ENCODE peak calls at places on chromosomes 5 and 9, in six cellular contexts. E is psoas muscle; H is upper lobe of left lung; U is CD8-positive, alpha-beta T cell; M is A549; V is heart left ventricle. Z is an unnamed sample.
A peak's percentile ranks its signal among the peaks of the same experiment; 100 is the strongest.

GRCh38 chr5:96962540-96962991 is 26.7 kb downstream of the LNPEP start:
- ATAC-seq in M (no peak), U (peak; percentile 74), E (peak; percentile 17), H (peak; percentile 10), V (no peak), Z (no peak)

GRCh38 chr5:15837584-15838289 is 337.8 kb downstream of the FBXL7 start:
- ATAC-seq in V (no peak), U (no peak), E (no peak), M (no peak), H (no peak), Z (no peak)

GRCh38 chr5:4083591-4084337 is 488.1 kb downstream of the IRX1 start:
- ATAC-seq in E (no peak), H (no peak), M (no peak), U (no peak), V (no peak), Z (no peak)

GRCh38 chr5:101590384-101590783 is 687.3 kb upstream of the ST8SIA4 start:
- ATAC-seq in V (no peak), U (no peak), E (no peak), H (no peak), M (no peak), Z (no peak)

GRCh38 chr9:124139001-124139400 is 118.7 kb upstream of the NEK6 start:
- ATAC-seq in H (peak; percentile 51), V (no peak), U (no peak), E (no peak), M (peak; percentile 41), Z (no peak)

GRCh38 chr5:169561883-169562282 is 21.7 kb upstream of the SPDL1 start:
- ATAC-seq in M (no peak), V (no peak), H (no peak), U (no peak), E (no peak), Z (peak; percentile 60)

GRCh38 chr5:40605295-40605958 is 74.3 kb upstream of the PTGER4 start:
- ATAC-seq in H (peak; percentile 32), M (no peak), E (no peak), U (peak; percentile 49), V (no peak), Z (no peak)

GRCh38 chr5:58793888-58794287 is 211.0 kb downstream of the RAB3C start:
- ATAC-seq in U (no peak), E (no peak), M (no peak), V (no peak), H (no peak), Z (no peak)

GRCh38 chr5:53211799-53212198 is 102.2 kb upstream of the MOCS2 start:
- ATAC-seq in E (no peak), H (no peak), M (no peak), U (no peak), V (no peak), Z (no peak)

GRCh38 chr9:107684224-107684623 is 194.7 kb upstream of the KLF4 start:
- ATAC-seq in V (no peak), H (peak; percentile 39), E (no peak), U (no peak), M (no peak), Z (no peak)

GRCh38 chr9:22307013-22307711 is 139.5 kb upstream of the DMRTA1 start:
- ATAC-seq in U (no peak), H (peak; percentile 69), V (no peak), E (no peak), M (peak; percentile 70), Z (no peak)

GRCh38 chr5:54881286-54882005 is 103.9 kb downstream of the ESM1 start:
- ATAC-seq in E (no peak), M (no peak), H (no peak), V (no peak), U (peak; percentile 63), Z (no peak)

GRCh38 chr5:57215629-57216195 is 41.9 kb downstream of the GPBP1 start:
- ATAC-seq in H (no peak), M (no peak), V (no peak), U (no peak), E (no peak), Z (no peak)

GRCh38 chr5:105101597-105101996 is 1539.0 kb upstream of the NUDT12 start:
- ATAC-seq in M (no peak), H (no peak), E (no peak), V (no peak), U (no peak), Z (no peak)

GRCh38 chr9:7912037-7912535 is 112.5 kb upstream of the DMAC1 start:
- ATAC-seq in M (no peak), H (no peak), E (no peak), V (no peak), U (no peak), Z (peak; percentile 33)

GRCh38 chr5:59064256-59064655 is 481.4 kb downstream of the RAB3C start:
- ATAC-seq in V (no peak), M (no peak), E (no peak), H (no peak), U (no peak), Z (no peak)

GRCh38 chr9:21670374-21670773 is 132.1 kb upstream of the MTAP start:
- ATAC-seq in V (no peak), M (no peak), E (no peak), U (no peak), H (no peak), Z (no peak)

GRCh38 chr9:133368249-133368881 is 7.5 kb downstream of the SURF4 start:
- ATAC-seq in M (no peak), E (peak; percentile 52), H (no peak), U (no peak), V (no peak), Z (no peak)

GRCh38 chr9:95486318-95486717 is 30.5 kb downstream of the PTCH1 start:
- ATAC-seq in E (peak; percentile 34), M (no peak), U (no peak), H (no peak), V (no peak), Z (no peak)

GRCh38 chr5:73392775-73393174 is 55.8 kb downstream of the FOXD1 start:
- ATAC-seq in E (no peak), V (no peak), U (no peak), H (no peak), M (no peak), Z (no peak)

GRCh38 chr5:10712574-10713366 is 48.3 kb downstream of the DAP start:
- ATAC-seq in M (no peak), V (no peak), E (no peak), U (no peak), H (no peak), Z (no peak)

GRCh38 chr9:95133351-95133724 is 184.2 kb downstream of the FANCC start:
- ATAC-seq in E (no peak), U (no peak), H (no peak), M (no peak), V (no peak), Z (no peak)

GRCh38 chr5:81971086-81971693 is 633 bp upstream of the ATG10 start:
- ATAC-seq in H (no peak), M (peak; percentile 23), U (peak; percentile 43), V (no peak), E (no peak), Z (no peak)

GRCh38 chr5:103031607-103032006 is 88.3 kb downstream of the GIN1 start:
- ATAC-seq in M (peak; percentile 62), H (no peak), E (no peak), V (no peak), U (no peak), Z (no peak)

GRCh38 chr9:18662320-18662719 is 188.4 kb downstream of the ADAMTSL1 start:
- ATAC-seq in E (no peak), U (no peak), V (no peak), H (no peak), M (no peak), Z (no peak)

GRCh38 chr5:146047396-146047795 is 58.0 kb downstream of the PLAC8L1 start:
- ATAC-seq in E (peak; percentile 73), V (peak; percentile 49), M (no peak), U (no peak), H (no peak), Z (no peak)

GRCh38 chr9:120410925-120411501 is 169.0 kb downstream of the CDK5RAP2 start:
- ATAC-seq in V (peak; percentile 68), H (peak; percentile 30), E (no peak), M (no peak), U (no peak), Z (peak; percentile 60)

DNA sequence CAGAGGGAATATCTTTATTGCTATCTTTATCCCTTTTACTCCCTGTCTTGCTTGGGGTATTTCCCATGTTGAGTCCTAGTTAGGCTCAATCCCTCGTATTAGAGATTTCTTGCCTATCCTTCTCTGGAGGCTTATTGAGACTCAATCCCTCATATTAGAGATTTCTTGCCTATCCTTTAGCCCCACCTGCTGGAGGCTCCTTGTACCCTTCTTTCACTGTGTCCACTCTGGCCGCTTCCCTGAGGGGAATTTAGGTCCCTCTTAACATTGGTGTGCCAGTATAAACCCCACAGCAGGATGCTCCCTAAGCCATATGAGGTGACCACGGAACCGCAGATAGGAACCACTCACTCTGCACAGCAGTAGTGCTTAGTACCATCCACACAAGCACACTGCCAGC is 110.7 kb upstream of the MAMDC2 start:
- ATAC-seq in V (no peak), H (no peak), E (no peak), U (no peak), M (peak; percentile 77), Z (no peak)
- TF ChIP-seq CTCF in V (no peak), H (no peak), E (no peak), U (no peak), M (peak; percentile 56), Z (no peak)

GRCh38 chr5:28576022-28576421 is 1537.6 kb upstream of the CDH9 start:
- ATAC-seq in M (no peak), U (no peak), E (no peak), V (no peak), H (no peak), Z (no peak)
- TF ChIP-seq CTCF in M (no peak), U (no peak), E (no peak), V (no peak), H (no peak), Z (no peak)

GRCh38 chr5:150122158-150122510 is 33.5 kb downstream of the PDGFRB start:
- ATAC-seq in U (no peak), V (no peak), H (peak; percentile 35), E (no peak), M (peak; percentile 60), Z (no peak)
- TF ChIP-seq CTCF in U (no peak), V (no peak), H (no peak), E (no peak), M (peak; percentile 45), Z (no peak)

GRCh38 chr5:133261993-133262392 is 210.2 kb downstream of the HSPA4 start:
- ATAC-seq in V (no peak), H (no peak), E (no peak), M (no peak), U (no peak), Z (no peak)

GRCh38 chr5:133257977-133258376 is 206.2 kb downstream of the HSPA4 start:
- ATAC-seq in U (no peak), M (no peak), E (no peak), V (no peak), H (no peak), Z (no peak)

GRCh38 chr5:133259199-133259997 is 207.6 kb downstream of the HSPA4 start:
- ATAC-seq in V (no peak), H (no peak), U (peak; percentile 55), M (no peak), E (peak; percentile 97), Z (no peak)

GRCh38 chr5:133256276-133256675 is 204.5 kb downstream of the HSPA4 start:
- ATAC-seq in U (no peak), H (no peak), M (no peak), E (no peak), V (no peak), Z (no peak)

DNA sequence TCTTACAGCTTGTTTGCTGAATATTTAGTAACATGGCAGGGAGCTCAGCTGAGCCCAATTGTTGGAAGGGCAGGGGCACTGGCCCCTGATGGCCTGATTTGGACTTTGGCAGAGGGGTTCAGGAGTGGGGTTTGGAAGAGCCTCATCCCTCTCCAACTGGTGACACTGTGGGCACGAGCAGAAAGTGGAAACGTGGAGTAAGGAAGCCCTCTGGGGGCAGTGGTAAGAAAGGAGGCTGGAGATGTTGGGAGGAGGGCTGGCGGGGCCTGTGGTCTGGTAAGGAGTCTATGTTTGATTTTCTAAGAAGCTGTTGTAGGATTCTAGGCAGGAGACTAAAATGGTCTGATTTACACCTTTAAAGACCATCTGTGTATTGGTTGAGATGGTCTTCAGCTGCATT is 208.9 kb downstream of the HSPA4 start:
- ATAC-seq in U (no peak), H (no peak), E (peak; percentile 57), V (no peak), M (peak; percentile 58), Z (no peak)
- TF ChIP-seq CTCF in U (no peak), H (no peak), E (peak; percentile 30), V (no peak), M (peak; percentile 31), Z (no peak)

Z was measured in gastroesophageal sphincter.